ENCODE peak calls at places on chromosomes 12 and 14, in eight cellular contexts. X, C, F, L, J, O, P and M are unnamed samples.

GRCh38 chr12:52643233-52644077 is 8.6 kb downstream of the KRT2 start:
- DNase-seq in X (no peak), C (no peak), F (no peak), L (no peak), J (no peak), O (no peak), P (no peak), M (no peak)

GRCh38 chr14:68598621-68599447 is 194.0 kb downstream of the ZFP36L1 start:
- DNase-seq in X (peak; percentile 86), C (peak; percentile 57), F (peak; percentile 88), L (peak; percentile 52), J (no peak), O (no peak), P (no peak), M (peak; percentile 83)

GRCh38 chr12:120041386-120042231 is 52.6 kb downstream of the BICDL1 start:
- DNase-seq in X (no peak), C (no peak), F (no peak), L (no peak), J (no peak), O (no peak), P (no peak), M (no peak)

GRCh38 chr12:50542448-50542847 is 37.7 kb downstream of the DIP2B start:
- DNase-seq in X (no peak), C (no peak), F (no peak), L (no peak), J (no peak), O (no peak), P (no peak), M (no peak)

GRCh38 chr12:52291267-52291935 is at the start of gene KRT81:
- DNase-seq in X (no peak), C (no peak), F (no peak), L (no peak), J (no peak), O (peak; percentile 28), P (no peak), M (peak; percentile 43)

GRCh38 chr12:111431772-111432171 is 26.0 kb downstream of the SH2B3 start:
- DNase-seq in X (no peak), C (no peak), F (no peak), L (no peak), J (no peak), O (no peak), P (no peak), M (no peak)

GRCh38 chr12:69239922-69240624 is 704 bp downstream of the CPSF6 start:
- DNase-seq in X (no peak), C (peak; percentile 69), F (peak; percentile 69), L (no peak), J (peak; percentile 45), O (peak; percentile 59), P (peak; percentile 67), M (no peak)

GRCh38 chr14:60665178-60665555 is 15.9 kb upstream of the SIX1 start:
- DNase-seq in X (no peak), C (no peak), F (no peak), L (no peak), J (no peak), O (no peak), P (no peak), M (no peak)

GRCh38 chr14:28001002-28001401 is 765.6 kb upstream of the FOXG1 start:
- DNase-seq in X (no peak), C (no peak), F (no peak), L (no peak), J (no peak), O (no peak), P (no peak), M (no peak)

GRCh38 chr14:88613552-88614010 is 50.7 kb downstream of the ZC3H14 start:
- DNase-seq in X (no peak), C (no peak), F (no peak), L (no peak), J (no peak), O (no peak), P (no peak), M (no peak)

GRCh38 chr14:100827140-100827517 is 1.2 kb downstream of the MEG3 start:
- DNase-seq in X (no peak), C (no peak), F (no peak), L (no peak), J (no peak), O (no peak), P (no peak), M (no peak)

GRCh38 chr14:73058923-73059311 is 583 bp downstream of the RBM25 start:
- DNase-seq in X (no peak), C (peak; percentile 19), F (no peak), L (no peak), J (no peak), O (no peak), P (peak; percentile 35), M (peak; percentile 71)

GRCh38 chr12:25979059-25979458 is 20.6 kb downstream of the RASSF8 start:
- DNase-seq in X (no peak), C (no peak), F (no peak), L (no peak), J (no peak), O (no peak), P (no peak), M (no peak)

GRCh38 chr14:86532219-86532618 is 1002.3 kb downstream of the FLRT2 start:
- DNase-seq in X (no peak), C (no peak), F (no peak), L (no peak), J (no peak), O (no peak), P (no peak), M (no peak)

DNA sequence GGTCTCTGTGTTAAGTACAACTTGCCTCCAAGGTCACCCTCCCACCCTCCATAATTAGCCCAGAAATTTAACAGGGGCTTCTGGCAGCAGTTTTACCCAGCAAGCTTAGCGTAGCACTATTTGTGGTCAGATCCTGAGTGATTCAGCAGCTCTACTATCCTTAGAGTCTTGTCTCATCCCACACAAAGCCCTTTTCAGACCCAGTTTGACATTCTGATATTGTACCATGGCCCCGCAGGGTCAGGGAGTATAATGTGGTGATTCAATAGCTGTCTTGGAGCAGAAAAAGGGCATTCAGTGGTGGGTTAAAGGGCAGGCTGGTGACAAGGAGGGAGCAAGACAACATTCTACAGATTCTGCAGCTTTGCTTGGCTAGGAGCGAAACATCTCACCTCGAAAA is 153.8 kb upstream of the DDHD1 start:
- DNase-seq in X (peak; percentile 16), C (no peak), F (no peak), L (no peak), J (no peak), O (no peak), P (no peak), M (no peak)
- TF ChIP-seq CTCF in X (no peak), C (no peak), F (no peak), L (no peak), J (no peak), O (no peak), P (no peak), M (no peak)

GRCh38 chr12:72057330-72057911 is 118.8 kb downstream of the TPH2 start:
- DNase-seq in X (no peak), C (no peak), F (no peak), L (no peak), J (no peak), O (no peak), P (no peak), M (no peak)

GRCh38 chr12:72063073-72063472 is 124.4 kb downstream of the TPH2 start:
- DNase-seq in X (no peak), C (no peak), F (no peak), L (no peak), J (no peak), O (no peak), P (no peak), M (no peak)
- TF ChIP-seq CTCF in X (no peak), C (no peak), F (no peak), L (no peak), J (no peak), O (no peak), P (no peak), M (no peak)

GRCh38 chr14:64682843-64683242 is 21.4 kb upstream of the PLEKHG3 start:
- DNase-seq in X (no peak), C (no peak), F (no peak), L (no peak), J (no peak), O (no peak), P (no peak), M (no peak)

GRCh38 chr14:64683264-64683663 is 21.0 kb upstream of the PLEKHG3 start:
- DNase-seq in X (no peak), C (no peak), F (peak; percentile 76), L (no peak), J (peak; percentile 81), O (no peak), P (peak; percentile 30), M (no peak)

GRCh38 chr14:64680675-64681060 is 23.6 kb upstream of the PLEKHG3 start:
- DNase-seq in X (no peak), C (no peak), F (no peak), L (no peak), J (no peak), O (no peak), P (no peak), M (no peak)

GRCh38 chr14:64684091-64684490 is 20.1 kb upstream of the PLEKHG3 start:
- DNase-seq in X (peak; percentile 42), C (no peak), F (peak; percentile 80), L (no peak), J (no peak), O (peak; percentile 66), P (no peak), M (no peak)

DNA sequence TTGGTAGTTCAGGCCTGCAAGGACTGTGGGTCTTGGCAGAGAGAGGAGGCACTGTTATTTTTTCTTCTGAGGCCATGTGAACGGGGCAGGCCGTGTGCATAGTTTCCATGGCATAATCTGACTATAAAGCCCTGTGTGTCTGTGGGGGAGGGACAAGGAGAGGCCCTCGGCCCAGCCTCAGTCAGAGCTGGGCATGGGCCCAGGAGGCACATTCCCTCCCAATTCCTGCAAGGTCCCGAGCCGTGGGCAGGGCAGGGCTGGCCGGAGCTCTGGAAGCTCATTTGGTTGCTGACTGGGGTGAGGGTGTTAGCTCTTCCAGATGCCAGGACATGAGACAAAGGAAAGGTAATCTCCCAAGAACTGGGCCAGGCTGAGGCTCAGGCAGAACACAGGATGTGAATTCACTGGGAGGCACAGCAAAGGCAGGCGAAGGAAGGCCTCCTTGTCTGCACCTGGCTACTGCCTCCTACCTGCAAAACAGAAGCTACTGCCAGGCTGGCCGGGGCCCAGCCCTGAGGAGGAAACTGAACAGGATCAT is 22.0 kb upstream of the PLEKHG3 start:
- DNase-seq in X (no peak), C (no peak), F (peak; percentile 88), L (no peak), J (peak; percentile 50), O (no peak), P (no peak), M (peak; percentile 67)
- TF ChIP-seq CTCF in X (no peak), C (no peak), F (no peak), L (no peak), J (no peak), O (no peak), P (no peak), M (no peak)

DNA sequence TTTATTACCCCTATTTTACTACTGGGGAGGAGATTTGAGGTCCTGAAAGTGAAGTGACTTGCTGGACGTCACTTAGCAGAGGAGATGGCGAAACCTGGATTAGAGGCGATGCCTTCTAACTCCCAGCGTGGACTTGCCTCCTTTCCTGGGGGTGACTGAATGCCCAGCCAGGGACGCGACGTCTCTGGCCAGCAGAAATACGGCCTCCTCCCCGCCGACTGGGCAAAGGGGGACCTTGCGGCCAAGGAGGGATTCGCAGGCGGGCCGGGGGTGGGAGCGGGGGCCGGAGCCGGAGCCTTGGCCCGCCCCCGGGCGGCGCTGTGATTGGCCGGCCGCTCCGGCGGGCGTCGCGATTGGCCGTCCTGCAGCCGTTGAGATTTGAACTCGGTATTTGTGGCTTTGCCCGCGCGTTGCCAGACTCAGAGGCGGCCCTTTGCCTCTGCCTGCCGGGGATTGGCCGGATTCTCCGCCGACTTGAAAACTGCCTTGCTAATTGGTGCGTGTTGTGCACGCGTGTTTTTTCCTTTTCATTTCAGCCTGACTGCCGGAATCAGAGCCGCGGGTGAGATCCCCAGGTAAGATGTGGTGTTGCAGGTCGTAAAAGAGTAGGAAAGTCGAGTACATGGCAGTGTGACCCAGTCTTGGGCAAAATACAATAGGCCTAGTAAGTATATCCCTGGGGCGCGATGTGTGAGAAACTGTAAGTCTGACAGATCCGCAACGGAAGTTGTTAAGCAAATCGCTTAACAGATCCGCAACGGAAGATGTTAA is at the start of gene NCAPD2:
- DNase-seq in X (peak; percentile 88), C (peak; percentile 94), F (peak; percentile 98), L (peak; percentile 68), J (peak; percentile 93), O (peak; percentile 92), P (peak; percentile 89), M (peak; percentile 89)
- TF ChIP-seq CTCF in X (peak; percentile 35), C (peak; percentile 33), F (peak; percentile 80), L (no peak), J (peak; percentile 30), O (peak; percentile 23), P (no peak), M (peak; percentile 73)